ENCODE peak calls at places on chromosomes 6 and 20, in nine cellular contexts. One of them, this sample, is unnamed.

GRCh38 chr6:170522565-170523183 is 30.4 kb downstream of the PSMB1 start:
- DNase-seq in right lobe of liver: no peak
- DNase-seq in Peyer's patch: no peak
- DNase-seq in IMR-90: peak
- DNase-seq in heart left ventricle: no peak
- DNase-seq in H1: no peak
- DNase-seq in body of pancreas: no peak
- DNase-seq in sigmoid colon: no peak
- DNase-seq in ovary: no peak
- DNase-seq in this sample: no peak

GRCh38 chr6:1554241-1554880 is 55.4 kb upstream of the FOXC1 start:
- DNase-seq in right lobe of liver: no peak
- DNase-seq in Peyer's patch: no peak
- DNase-seq in IMR-90: no peak
- DNase-seq in heart left ventricle: no peak
- DNase-seq in H1: no peak
- DNase-seq in body of pancreas: no peak
- DNase-seq in sigmoid colon: no peak
- DNase-seq in ovary: no peak
- DNase-seq in this sample: no peak

GRCh38 chr20:57231951-57232428 is 34.5 kb downstream of the BMP7 start:
- DNase-seq in right lobe of liver: no peak
- DNase-seq in Peyer's patch: no peak
- DNase-seq in IMR-90: no peak
- DNase-seq in heart left ventricle: no peak
- DNase-seq in H1: peak
- DNase-seq in body of pancreas: no peak
- DNase-seq in sigmoid colon: no peak
- DNase-seq in ovary: no peak
- DNase-seq in this sample: no peak

GRCh38 chr20:10249822-10250221 is 31.2 kb downstream of the SNAP25 start:
- DNase-seq in right lobe of liver: no peak
- DNase-seq in Peyer's patch: no peak
- DNase-seq in IMR-90: no peak
- DNase-seq in heart left ventricle: no peak
- DNase-seq in H1: no peak
- DNase-seq in body of pancreas: no peak
- DNase-seq in sigmoid colon: no peak
- DNase-seq in ovary: no peak
- DNase-seq in this sample: no peak

GRCh38 chr20:38252292-38253288 is 7.9 kb downstream of the KIAA1755 start:
- DNase-seq in right lobe of liver: no peak
- DNase-seq in Peyer's patch: no peak
- DNase-seq in IMR-90: peak
- DNase-seq in heart left ventricle: no peak
- DNase-seq in H1: no peak
- DNase-seq in body of pancreas: no peak
- DNase-seq in sigmoid colon: no peak
- DNase-seq in ovary: peak
- DNase-seq in this sample: no peak

GRCh38 chr6:26295691-26296555 is 69.1 kb upstream of the BTN3A2 start:
- DNase-seq in right lobe of liver: no peak
- DNase-seq in Peyer's patch: peak
- DNase-seq in IMR-90: peak
- DNase-seq in heart left ventricle: no peak
- DNase-seq in H1: no peak
- DNase-seq in body of pancreas: no peak
- DNase-seq in sigmoid colon: no peak
- DNase-seq in ovary: no peak
- DNase-seq in this sample: no peak

GRCh38 chr6:148502083-148502772 is 159.6 kb downstream of the SASH1 start:
- DNase-seq in right lobe of liver: no peak
- DNase-seq in Peyer's patch: no peak
- DNase-seq in IMR-90: peak
- DNase-seq in heart left ventricle: no peak
- DNase-seq in H1: no peak
- DNase-seq in body of pancreas: no peak
- DNase-seq in sigmoid colon: peak
- DNase-seq in ovary: no peak
- DNase-seq in this sample: peak

GRCh38 chr20:53856675-53857295 is 213.6 kb downstream of the BCAS1 start:
- DNase-seq in right lobe of liver: no peak
- DNase-seq in Peyer's patch: no peak
- DNase-seq in IMR-90: no peak
- DNase-seq in heart left ventricle: no peak
- DNase-seq in H1: no peak
- DNase-seq in body of pancreas: no peak
- DNase-seq in sigmoid colon: no peak
- DNase-seq in ovary: no peak
- DNase-seq in this sample: no peak

GRCh38 chr6:15948930-15949900 is 179.7 kb upstream of the MYLIP start:
- DNase-seq in right lobe of liver: no peak
- DNase-seq in Peyer's patch: no peak
- DNase-seq in IMR-90: no peak
- DNase-seq in heart left ventricle: no peak
- DNase-seq in H1: no peak
- DNase-seq in body of pancreas: peak
- DNase-seq in sigmoid colon: no peak
- DNase-seq in ovary: no peak
- DNase-seq in this sample: no peak

GRCh38 chr6:44672838-44673237 is 285.3 kb downstream of the CDC5L start:
- DNase-seq in right lobe of liver: no peak
- DNase-seq in Peyer's patch: no peak
- DNase-seq in IMR-90: no peak
- DNase-seq in heart left ventricle: no peak
- DNase-seq in H1: no peak
- DNase-seq in body of pancreas: no peak
- DNase-seq in sigmoid colon: no peak
- DNase-seq in ovary: no peak
- DNase-seq in this sample: peak

GRCh38 chr20:14334306-14334930 is 3.0 kb downstream of the FLRT3 start:
- DNase-seq in right lobe of liver: peak
- DNase-seq in Peyer's patch: no peak
- DNase-seq in IMR-90: peak
- DNase-seq in heart left ventricle: no peak
- DNase-seq in H1: no peak
- DNase-seq in body of pancreas: peak
- DNase-seq in sigmoid colon: peak
- DNase-seq in ovary: peak
- DNase-seq in this sample: no peak

GRCh38 chr6:80544500-80545055 is 438.1 kb downstream of the BCKDHB start:
- DNase-seq in right lobe of liver: no peak
- DNase-seq in Peyer's patch: no peak
- DNase-seq in IMR-90: peak
- DNase-seq in heart left ventricle: no peak
- DNase-seq in H1: no peak
- DNase-seq in body of pancreas: no peak
- DNase-seq in sigmoid colon: no peak
- DNase-seq in ovary: no peak
- DNase-seq in this sample: no peak

GRCh38 chr6:29723666-29724588 is 693 bp downstream of the HLA-F start:
- DNase-seq in right lobe of liver: peak
- DNase-seq in Peyer's patch: peak
- DNase-seq in IMR-90: no peak
- DNase-seq in heart left ventricle: peak
- DNase-seq in H1: peak
- DNase-seq in body of pancreas: peak
- DNase-seq in sigmoid colon: no peak
- DNase-seq in ovary: peak
- DNase-seq in this sample: peak

GRCh38 chr20:63027425-63028389 is 20.9 kb upstream of the BHLHE23 start:
- DNase-seq in right lobe of liver: no peak
- DNase-seq in Peyer's patch: peak
- DNase-seq in IMR-90: no peak
- DNase-seq in heart left ventricle: peak
- DNase-seq in H1: no peak
- DNase-seq in body of pancreas: no peak
- DNase-seq in sigmoid colon: no peak
- DNase-seq in ovary: peak
- DNase-seq in this sample: no peak

GRCh38 chr20:34820805-34821578 is 4.5 kb downstream of the NCOA6 start:
- DNase-seq in right lobe of liver: no peak
- DNase-seq in Peyer's patch: no peak
- DNase-seq in IMR-90: no peak
- DNase-seq in heart left ventricle: no peak
- DNase-seq in H1: no peak
- DNase-seq in body of pancreas: no peak
- DNase-seq in sigmoid colon: no peak
- DNase-seq in ovary: no peak
- DNase-seq in this sample: no peak

GRCh38 chr20:34829191-34829590 is 3.7 kb upstream of the NCOA6 start:
- DNase-seq in right lobe of liver: no peak
- DNase-seq in Peyer's patch: no peak
- DNase-seq in IMR-90: no peak
- DNase-seq in heart left ventricle: no peak
- DNase-seq in H1: no peak
- DNase-seq in body of pancreas: no peak
- DNase-seq in sigmoid colon: no peak
- DNase-seq in ovary: no peak
- DNase-seq in this sample: no peak

GRCh38 chr20:34824026-34824860 is 1.2 kb downstream of the NCOA6 start:
- DNase-seq in right lobe of liver: peak
- DNase-seq in Peyer's patch: peak
- DNase-seq in IMR-90: peak
- DNase-seq in heart left ventricle: no peak
- DNase-seq in H1: peak
- DNase-seq in body of pancreas: peak
- DNase-seq in sigmoid colon: peak
- DNase-seq in ovary: peak
- DNase-seq in this sample: peak

GRCh38 chr20:34825530-34826362 is at the start of gene NCOA6:
- DNase-seq in right lobe of liver: peak
- DNase-seq in Peyer's patch: peak
- DNase-seq in IMR-90: peak
- DNase-seq in heart left ventricle: peak
- DNase-seq in H1: peak
- DNase-seq in body of pancreas: peak
- DNase-seq in sigmoid colon: peak
- DNase-seq in ovary: peak
- DNase-seq in this sample: peak

GRCh38 chr20:34824861-34825529 is 456 bp downstream of the NCOA6 start:
- DNase-seq in right lobe of liver: peak
- DNase-seq in Peyer's patch: peak
- DNase-seq in IMR-90: peak
- DNase-seq in heart left ventricle: peak
- DNase-seq in H1: peak
- DNase-seq in body of pancreas: peak
- DNase-seq in sigmoid colon: peak
- DNase-seq in ovary: peak
- DNase-seq in this sample: peak
- TF ChIP-seq CTCF in right lobe of liver: no peak
- TF ChIP-seq CTCF in Peyer's patch: no peak
- TF ChIP-seq CTCF in IMR-90: peak
- TF ChIP-seq CTCF in heart left ventricle: no peak
- TF ChIP-seq CTCF in H1: no peak
- TF ChIP-seq CTCF in body of pancreas: no peak
- TF ChIP-seq CTCF in sigmoid colon: no peak
- TF ChIP-seq CTCF in ovary: no peak
- TF ChIP-seq CTCF in this sample: no peak

GRCh38 chr6:31580807-31581437 is 1.3 kb downstream of the LTB start:
- DNase-seq in right lobe of liver: peak
- DNase-seq in Peyer's patch: peak
- DNase-seq in IMR-90: peak
- DNase-seq in heart left ventricle: peak
- DNase-seq in H1: peak
- DNase-seq in body of pancreas: peak
- DNase-seq in sigmoid colon: peak
- DNase-seq in ovary: peak
- DNase-seq in this sample: peak
- TF ChIP-seq POLR2A in right lobe of liver: no peak
- TF ChIP-seq POLR2A in Peyer's patch: no peak
- TF ChIP-seq POLR2A in IMR-90: no peak
- TF ChIP-seq POLR2A in heart left ventricle: peak
- TF ChIP-seq POLR2A in H1: peak
- TF ChIP-seq POLR2A in body of pancreas: no peak
- TF ChIP-seq POLR2A in sigmoid colon: peak
- TF ChIP-seq POLR2A in ovary: no peak
- TF ChIP-seq POLR2A in this sample: no peak

GRCh38 chr6:135014353-135014832 is 40.2 kb downstream of the HBS1L start:
- DNase-seq in right lobe of liver: no peak
- DNase-seq in Peyer's patch: no peak
- DNase-seq in IMR-90: no peak
- DNase-seq in heart left ventricle: no peak
- DNase-seq in H1: no peak
- DNase-seq in body of pancreas: no peak
- DNase-seq in sigmoid colon: no peak
- DNase-seq in ovary: no peak
- DNase-seq in this sample: no peak

GRCh38 chr6:135008941-135009290 is 45.7 kb downstream of the HBS1L start:
- DNase-seq in right lobe of liver: no peak
- DNase-seq in Peyer's patch: no peak
- DNase-seq in IMR-90: no peak
- DNase-seq in heart left ventricle: no peak
- DNase-seq in H1: no peak
- DNase-seq in body of pancreas: no peak
- DNase-seq in sigmoid colon: no peak
- DNase-seq in ovary: no peak
- DNase-seq in this sample: no peak

GRCh38 chr6:135013211-135013610 is 41.4 kb downstream of the HBS1L start:
- DNase-seq in right lobe of liver: no peak
- DNase-seq in Peyer's patch: no peak
- DNase-seq in IMR-90: no peak
- DNase-seq in heart left ventricle: no peak
- DNase-seq in H1: no peak
- DNase-seq in body of pancreas: no peak
- DNase-seq in sigmoid colon: no peak
- DNase-seq in ovary: no peak
- DNase-seq in this sample: no peak

GRCh38 chr6:135012764-135013163 is 41.9 kb downstream of the HBS1L start:
- DNase-seq in right lobe of liver: no peak
- DNase-seq in Peyer's patch: no peak
- DNase-seq in IMR-90: peak
- DNase-seq in heart left ventricle: no peak
- DNase-seq in H1: no peak
- DNase-seq in body of pancreas: no peak
- DNase-seq in sigmoid colon: no peak
- DNase-seq in ovary: no peak
- DNase-seq in this sample: no peak

DNA sequence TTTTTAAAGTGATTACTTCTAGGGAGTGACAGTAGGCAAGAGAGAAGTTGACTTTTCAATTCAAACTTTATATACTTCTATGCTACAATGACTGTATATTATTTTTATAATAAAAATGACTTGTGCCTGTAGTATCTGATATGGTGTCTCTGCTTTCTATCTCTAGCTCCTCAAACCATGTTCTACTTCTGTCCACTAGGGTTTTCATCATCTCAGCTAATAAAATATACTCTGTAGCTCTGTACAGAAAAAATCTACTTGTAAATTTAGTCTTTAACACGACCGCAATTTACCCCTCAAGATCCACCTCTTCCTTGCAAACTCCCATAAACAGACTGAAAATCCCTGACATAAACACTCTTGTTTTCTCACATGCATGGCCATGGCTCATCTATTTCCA is 42.3 kb downstream of the HBS1L start:
- DNase-seq in right lobe of liver: no peak
- DNase-seq in Peyer's patch: no peak
- DNase-seq in IMR-90: no peak
- DNase-seq in heart left ventricle: no peak
- DNase-seq in H1: no peak
- DNase-seq in body of pancreas: no peak
- DNase-seq in sigmoid colon: no peak
- DNase-seq in ovary: no peak
- DNase-seq in this sample: no peak
- TF ChIP-seq CTCF in right lobe of liver: no peak
- TF ChIP-seq CTCF in Peyer's patch: no peak
- TF ChIP-seq CTCF in IMR-90: no peak
- TF ChIP-seq CTCF in heart left ventricle: no peak
- TF ChIP-seq CTCF in H1: no peak
- TF ChIP-seq CTCF in body of pancreas: no peak
- TF ChIP-seq CTCF in sigmoid colon: no peak
- TF ChIP-seq CTCF in ovary: no peak
- TF ChIP-seq CTCF in this sample: no peak

GRCh38 chr6:32638521-32639219 is 1.5 kb downstream of the HLA-DQA1 start:
- DNase-seq in right lobe of liver: no peak
- DNase-seq in Peyer's patch: no peak
- DNase-seq in IMR-90: no peak
- DNase-seq in heart left ventricle: no peak
- DNase-seq in H1: no peak
- DNase-seq in body of pancreas: no peak
- DNase-seq in sigmoid colon: no peak
- DNase-seq in ovary: no peak
- DNase-seq in this sample: no peak
- TF ChIP-seq POLR2A in right lobe of liver: no peak
- TF ChIP-seq POLR2A in Peyer's patch: no peak
- TF ChIP-seq POLR2A in IMR-90: no peak
- TF ChIP-seq POLR2A in heart left ventricle: no peak
- TF ChIP-seq POLR2A in H1: no peak
- TF ChIP-seq POLR2A in body of pancreas: no peak
- TF ChIP-seq POLR2A in sigmoid colon: no peak
- TF ChIP-seq POLR2A in ovary: no peak
- TF ChIP-seq POLR2A in this sample: no peak

This sample was measured in lower leg skin.